ENCODE peak calls at places on chromosomes 4 and X, in five cellular contexts. One of them, this sample, is unnamed.

GRCh38 chr4:7646384-7647061 is 211.8 kb upstream of the PSAPL1 start:
- DNase-seq in cardiac fibroblast: no peak
- DNase-seq in progenitor cell of endocrine pancreas: no peak
- DNase-seq in Peyer's patch: no peak
- DNase-seq in right lobe of liver: peak; percentile 36
- DNase-seq in this sample: no peak

GRCh38 chrX:135476378-135476777 is 44.1 kb upstream of the INTS6L start:
- DNase-seq in cardiac fibroblast: no peak
- DNase-seq in progenitor cell of endocrine pancreas: no peak
- DNase-seq in right lobe of liver: no peak
- DNase-seq in Peyer's patch: no peak
- DNase-seq in this sample: no peak

GRCh38 chrX:50167366-50167765 is 33.4 kb downstream of the AKAP4 start:
- DNase-seq in cardiac fibroblast: no peak
- DNase-seq in progenitor cell of endocrine pancreas: no peak
- DNase-seq in right lobe of liver: no peak
- DNase-seq in Peyer's patch: no peak
- DNase-seq in this sample: no peak

GRCh38 chr4:10091531-10092181 is 24.9 kb downstream of the WDR1 start:
- DNase-seq in right lobe of liver: no peak
- DNase-seq in Peyer's patch: no peak
- DNase-seq in cardiac fibroblast: no peak
- DNase-seq in progenitor cell of endocrine pancreas: no peak
- DNase-seq in this sample: no peak

GRCh38 chrX:100484971-100485370 is 74.9 kb upstream of the PCDH19 start:
- DNase-seq in Peyer's patch: no peak
- DNase-seq in cardiac fibroblast: no peak
- DNase-seq in right lobe of liver: no peak
- DNase-seq in progenitor cell of endocrine pancreas: no peak
- DNase-seq in this sample: no peak

GRCh38 chr4:20646287-20646686 is 54.0 kb upstream of the PACRGL start:
- DNase-seq in Peyer's patch: no peak
- DNase-seq in cardiac fibroblast: no peak
- DNase-seq in right lobe of liver: no peak
- DNase-seq in progenitor cell of endocrine pancreas: no peak
- DNase-seq in this sample: no peak

GRCh38 chr4:13597141-13597540 is 30.4 kb downstream of the BOD1L1 start:
- DNase-seq in cardiac fibroblast: no peak
- DNase-seq in Peyer's patch: no peak
- DNase-seq in progenitor cell of endocrine pancreas: no peak
- DNase-seq in right lobe of liver: no peak
- DNase-seq in this sample: no peak

GRCh38 chr4:8394125-8394524 is 46.4 kb downstream of the ACOX3 start:
- DNase-seq in right lobe of liver: no peak
- DNase-seq in cardiac fibroblast: peak; percentile 34
- DNase-seq in Peyer's patch: no peak
- DNase-seq in progenitor cell of endocrine pancreas: no peak
- DNase-seq in this sample: no peak

GRCh38 chr4:105894570-105895323 is 524 bp upstream of the NPNT start:
- DNase-seq in cardiac fibroblast: no peak
- DNase-seq in right lobe of liver: no peak
- DNase-seq in progenitor cell of endocrine pancreas: no peak
- DNase-seq in Peyer's patch: no peak
- DNase-seq in this sample: peak; percentile 21

GRCh38 chrX:11129546-11129945 is 18.4 kb downstream of the HCCS start:
- DNase-seq in cardiac fibroblast: no peak
- DNase-seq in right lobe of liver: no peak
- DNase-seq in Peyer's patch: no peak
- DNase-seq in progenitor cell of endocrine pancreas: no peak
- DNase-seq in this sample: no peak

GRCh38 chr4:89158884-89159503 is 47.7 kb downstream of the TIGD2 start:
- DNase-seq in right lobe of liver: no peak
- DNase-seq in progenitor cell of endocrine pancreas: no peak
- DNase-seq in Peyer's patch: no peak
- DNase-seq in cardiac fibroblast: peak; percentile 69
- DNase-seq in this sample: peak; percentile 13

GRCh38 chr4:124527364-124527763 is 185.2 kb downstream of the ANKRD50 start:
- DNase-seq in cardiac fibroblast: no peak
- DNase-seq in right lobe of liver: no peak
- DNase-seq in progenitor cell of endocrine pancreas: no peak
- DNase-seq in Peyer's patch: no peak
- DNase-seq in this sample: no peak

GRCh38 chr4:73891739-73892405 is 22.7 kb downstream of the CXCL1 start:
- DNase-seq in Peyer's patch: no peak
- DNase-seq in right lobe of liver: no peak
- DNase-seq in cardiac fibroblast: peak; percentile 95
- DNase-seq in progenitor cell of endocrine pancreas: no peak
- DNase-seq in this sample: no peak

GRCh38 chr4:98658287-98659105 is at the start of gene TSPAN5:
- DNase-seq in right lobe of liver: peak; percentile 86
- DNase-seq in progenitor cell of endocrine pancreas: peak; percentile 67
- DNase-seq in Peyer's patch: peak; percentile 77
- DNase-seq in cardiac fibroblast: peak; percentile 78
- DNase-seq in this sample: peak; percentile 85

GRCh38 chrX:103831342-103831802 is 685 bp downstream of the RAB9B start:
- DNase-seq in Peyer's patch: no peak
- DNase-seq in right lobe of liver: peak; percentile 66
- DNase-seq in cardiac fibroblast: peak; percentile 47
- DNase-seq in progenitor cell of endocrine pancreas: no peak
- DNase-seq in this sample: peak; percentile 51

GRCh38 chr4:141346144-141346543 is 125.4 kb downstream of the ZNF330 start:
- DNase-seq in progenitor cell of endocrine pancreas: no peak
- DNase-seq in right lobe of liver: no peak
- DNase-seq in Peyer's patch: no peak
- DNase-seq in cardiac fibroblast: peak; percentile 82
- DNase-seq in this sample: no peak

GRCh38 chr4:5448286-5448685 is 260.1 kb downstream of the EVC2 start:
- DNase-seq in progenitor cell of endocrine pancreas: no peak
- DNase-seq in right lobe of liver: no peak
- DNase-seq in cardiac fibroblast: no peak
- DNase-seq in Peyer's patch: no peak
- DNase-seq in this sample: no peak

GRCh38 chrX:56794831-56795230 is 65.8 kb downstream of the NBDY start:
- DNase-seq in right lobe of liver: no peak
- DNase-seq in Peyer's patch: no peak
- DNase-seq in cardiac fibroblast: no peak
- DNase-seq in progenitor cell of endocrine pancreas: no peak
- DNase-seq in this sample: no peak

GRCh38 chr4:143358923-143359694 is 22.4 kb downstream of the GAB1 start:
- DNase-seq in Peyer's patch: peak; percentile 59
- DNase-seq in right lobe of liver: peak; percentile 28
- DNase-seq in progenitor cell of endocrine pancreas: no peak
- DNase-seq in cardiac fibroblast: peak; percentile 86
- DNase-seq in this sample: no peak

GRCh38 chr4:121150003-121150402 is 14.1 kb downstream of the TNIP3 start:
- DNase-seq in Peyer's patch: no peak
- DNase-seq in cardiac fibroblast: no peak
- DNase-seq in progenitor cell of endocrine pancreas: no peak
- DNase-seq in right lobe of liver: no peak
- DNase-seq in this sample: no peak

GRCh38 chr4:125650557-125650956 is 335.8 kb downstream of the FAT4 start:
- DNase-seq in cardiac fibroblast: no peak
- DNase-seq in Peyer's patch: no peak
- DNase-seq in right lobe of liver: no peak
- DNase-seq in progenitor cell of endocrine pancreas: no peak
- DNase-seq in this sample: no peak

GRCh38 chr4:121408-122084 is 2.8 kb upstream of the ZNF718 start:
- DNase-seq in Peyer's patch: no peak
- DNase-seq in cardiac fibroblast: no peak
- DNase-seq in right lobe of liver: no peak
- DNase-seq in progenitor cell of endocrine pancreas: no peak
- DNase-seq in this sample: no peak

GRCh38 chr4:13989496-13989895 is 362.0 kb upstream of the BOD1L1 start:
- DNase-seq in progenitor cell of endocrine pancreas: no peak
- DNase-seq in right lobe of liver: no peak
- DNase-seq in cardiac fibroblast: peak; percentile 55
- DNase-seq in Peyer's patch: no peak
- DNase-seq in this sample: no peak

GRCh38 chr4:163161536-163162205 is 5.0 kb downstream of the NAF1 start:
- DNase-seq in cardiac fibroblast: peak; percentile 80
- DNase-seq in progenitor cell of endocrine pancreas: no peak
- DNase-seq in Peyer's patch: no peak
- DNase-seq in right lobe of liver: no peak
- DNase-seq in this sample: no peak

GRCh38 chr4:110514889-110515479 is 39.0 kb downstream of the ENPEP start:
- DNase-seq in Peyer's patch: no peak
- DNase-seq in progenitor cell of endocrine pancreas: no peak
- DNase-seq in cardiac fibroblast: peak; percentile 67
- DNase-seq in right lobe of liver: no peak
- DNase-seq in this sample: no peak

GRCh38 chr4:109967798-109968520 is 55.3 kb downstream of the EGF start:
- DNase-seq in right lobe of liver: no peak
- DNase-seq in Peyer's patch: no peak
- DNase-seq in progenitor cell of endocrine pancreas: no peak
- DNase-seq in cardiac fibroblast: peak; percentile 65
- DNase-seq in this sample: no peak

GRCh38 chr4:184382189-184382846 is 92.0 kb downstream of the IRF2 start:
- DNase-seq in progenitor cell of endocrine pancreas: no peak
- DNase-seq in right lobe of liver: no peak
- DNase-seq in cardiac fibroblast: no peak
- DNase-seq in Peyer's patch: no peak
- DNase-seq in this sample: no peak

GRCh38 chrX:24294619-24295018 is 19.2 kb downstream of the SUPT20HL2 start:
- DNase-seq in cardiac fibroblast: peak; percentile 42
- DNase-seq in Peyer's patch: no peak
- DNase-seq in right lobe of liver: no peak
- DNase-seq in progenitor cell of endocrine pancreas: no peak
- DNase-seq in this sample: peak; percentile 44

GRCh38 chr4:26520728-26521442 is 30.6 kb upstream of the CCKAR start:
- DNase-seq in progenitor cell of endocrine pancreas: no peak
- DNase-seq in cardiac fibroblast: no peak
- DNase-seq in right lobe of liver: no peak
- DNase-seq in Peyer's patch: no peak
- DNase-seq in this sample: no peak

GRCh38 chr4:121951570-121952110 is at the start of gene TRPC3:
- DNase-seq in cardiac fibroblast: peak; percentile 5
- DNase-seq in progenitor cell of endocrine pancreas: peak; percentile 22
- DNase-seq in Peyer's patch: peak; percentile 17
- DNase-seq in right lobe of liver: peak; percentile 25
- DNase-seq in this sample: peak; percentile 52

GRCh38 chr4:76214269-76214628 is 625 bp upstream of the SCARB2 start:
- DNase-seq in right lobe of liver: no peak
- DNase-seq in cardiac fibroblast: no peak
- DNase-seq in Peyer's patch: peak; percentile 52
- DNase-seq in progenitor cell of endocrine pancreas: no peak
- DNase-seq in this sample: no peak

GRCh38 chrX:13151806-13152510 is 107.5 kb upstream of the FAM9C start:
- DNase-seq in cardiac fibroblast: peak; percentile 38
- DNase-seq in Peyer's patch: no peak
- DNase-seq in right lobe of liver: no peak
- DNase-seq in progenitor cell of endocrine pancreas: no peak
- DNase-seq in this sample: no peak

GRCh38 chr4:173880897-173881296 is 350.9 kb upstream of the HAND2 start:
- DNase-seq in cardiac fibroblast: no peak
- DNase-seq in Peyer's patch: no peak
- DNase-seq in progenitor cell of endocrine pancreas: no peak
- DNase-seq in right lobe of liver: no peak
- DNase-seq in this sample: no peak

GRCh38 chr4:8640816-8641215 is 48.3 kb downstream of the CPZ start:
- DNase-seq in cardiac fibroblast: no peak
- DNase-seq in progenitor cell of endocrine pancreas: no peak
- DNase-seq in Peyer's patch: no peak
- DNase-seq in right lobe of liver: no peak
- DNase-seq in this sample: no peak

DNA sequence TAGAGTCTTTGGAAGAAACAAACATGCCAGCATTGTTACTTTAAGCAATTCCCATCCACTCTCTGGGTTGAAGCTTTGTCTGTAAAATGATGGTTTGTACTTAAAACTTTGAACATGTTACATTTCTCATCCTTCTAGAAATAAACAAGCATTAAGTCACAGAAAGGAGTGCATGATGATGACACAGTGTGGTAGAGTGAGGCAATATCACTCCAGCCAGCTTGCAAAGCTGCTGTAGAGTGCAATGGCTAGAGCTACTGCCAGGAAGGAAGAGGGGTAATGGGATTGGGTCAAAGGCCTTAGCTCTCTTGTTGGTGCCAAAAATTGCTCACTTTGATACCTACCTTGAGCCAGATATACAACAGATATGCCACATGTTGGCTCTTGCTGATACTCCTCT is 12.3 kb upstream of the ENOX2 start:
- DNase-seq in Peyer's patch: no peak
- DNase-seq in right lobe of liver: no peak
- DNase-seq in cardiac fibroblast: peak; percentile 38
- DNase-seq in progenitor cell of endocrine pancreas: no peak
- DNase-seq in this sample: no peak
- TF ChIP-seq CTCF in Peyer's patch: no peak
- TF ChIP-seq CTCF in right lobe of liver: no peak
- TF ChIP-seq CTCF in cardiac fibroblast: no peak
- TF ChIP-seq CTCF in progenitor cell of endocrine pancreas: no peak
- TF ChIP-seq CTCF in this sample: no peak

DNA sequence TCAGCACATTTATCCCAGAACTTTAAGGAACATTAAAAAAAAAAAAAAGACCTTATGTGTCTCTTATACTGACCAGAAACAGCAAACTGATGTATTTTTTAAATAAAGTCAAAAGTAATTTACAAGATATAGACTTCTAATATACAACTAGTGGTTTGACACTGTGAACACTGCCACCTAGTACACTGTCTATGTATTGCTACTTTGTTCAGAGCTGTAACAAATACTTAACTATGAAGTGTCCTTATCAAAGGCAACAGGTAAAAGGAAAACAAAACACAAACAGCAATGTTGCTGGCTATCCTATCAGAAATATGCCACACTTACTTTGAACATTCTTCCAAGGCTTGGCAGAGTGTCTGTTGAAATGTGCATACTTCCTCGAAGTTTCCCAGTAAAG is 60.4 kb downstream of the CD40LG start:
- DNase-seq in Peyer's patch: no peak
- DNase-seq in cardiac fibroblast: peak; percentile 16
- DNase-seq in progenitor cell of endocrine pancreas: no peak
- DNase-seq in right lobe of liver: no peak
- DNase-seq in this sample: no peak
- TF ChIP-seq CTCF in Peyer's patch: peak; percentile 39
- TF ChIP-seq CTCF in cardiac fibroblast: peak; percentile 36
- TF ChIP-seq CTCF in progenitor cell of endocrine pancreas: peak; percentile 42
- TF ChIP-seq CTCF in right lobe of liver: peak; percentile 43
- TF ChIP-seq CTCF in this sample: peak; percentile 28

GRCh38 chrX:30246769-30247489 is at the start of gene MAGEB1:
- DNase-seq in Peyer's patch: no peak
- DNase-seq in progenitor cell of endocrine pancreas: no peak
- DNase-seq in right lobe of liver: no peak
- DNase-seq in cardiac fibroblast: no peak
- DNase-seq in this sample: no peak
- TF ChIP-seq CTCF in Peyer's patch: no peak
- TF ChIP-seq CTCF in progenitor cell of endocrine pancreas: no peak
- TF ChIP-seq CTCF in right lobe of liver: no peak
- TF ChIP-seq CTCF in cardiac fibroblast: no peak
- TF ChIP-seq CTCF in this sample: no peak

DNA sequence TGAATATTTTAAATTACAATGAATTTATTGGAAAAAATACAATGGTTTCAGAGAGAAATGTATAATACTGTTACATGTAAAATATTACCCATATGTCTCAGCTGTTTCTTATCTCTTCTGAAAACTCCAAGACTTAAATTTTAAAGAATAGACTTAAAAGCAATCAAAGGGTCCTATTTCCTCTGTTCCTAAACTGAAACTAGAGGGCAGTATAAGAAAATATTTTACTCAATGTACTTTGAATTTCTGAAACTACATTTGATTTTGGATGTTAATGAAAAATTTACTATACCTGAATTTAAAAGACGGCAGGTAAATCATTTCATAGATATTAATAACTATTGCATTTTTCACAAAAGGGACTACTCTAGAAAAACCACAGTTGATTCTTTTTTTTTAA is 200.2 kb downstream of the LRBA start:
- DNase-seq in Peyer's patch: no peak
- DNase-seq in right lobe of liver: no peak
- DNase-seq in progenitor cell of endocrine pancreas: no peak
- DNase-seq in cardiac fibroblast: peak; percentile 7
- DNase-seq in this sample: no peak
- TF ChIP-seq CTCF in Peyer's patch: no peak
- TF ChIP-seq CTCF in right lobe of liver: no peak
- TF ChIP-seq CTCF in progenitor cell of endocrine pancreas: no peak
- TF ChIP-seq CTCF in cardiac fibroblast: no peak
- TF ChIP-seq CTCF in this sample: no peak

This sample was measured in endothelial cell.